ENCODE peak calls at places on chromosomes 5 and 9, in seven cellular contexts. Q, X, K, E, S, A and N are unnamed samples.

GRCh38 chr9:120386390-120387131 is 193.4 kb downstream of the CDK5RAP2 start:
- DNase-seq in X (no peak), Q (no peak), S (no peak), A (no peak), E (no peak), K (no peak), N (no peak)

GRCh38 chr5:147063971-147064370 is 170.9 kb upstream of the STK32A start:
- DNase-seq in A (no peak), K (no peak), S (no peak), E (no peak), Q (no peak), X (no peak), N (no peak)

GRCh38 chr9:68949271-68950000 is 64.5 kb downstream of the PRKACG start:
- DNase-seq in Q (no peak), A (no peak), X (no peak), K (no peak), S (no peak), E (no peak), N (no peak)

GRCh38 chr5:3912790-3913189 is 317.2 kb downstream of the IRX1 start:
- DNase-seq in X (no peak), Q (no peak), A (no peak), S (no peak), E (no peak), K (no peak), N (no peak)

GRCh38 chr9:11319477-11320060 is 706.8 kb upstream of the PTPRD start:
- DNase-seq in Q (peak), A (no peak), X (no peak), E (no peak), S (peak), K (no peak), N (peak)

GRCh38 chr5:148682283-148683026 is 28.1 kb upstream of the HTR4 start:
- DNase-seq in K (no peak), Q (no peak), E (no peak), A (no peak), X (no peak), S (peak), N (no peak)

GRCh38 chr9:91786132-91786896 is 163.7 kb downstream of the ROR2 start:
- DNase-seq in K (no peak), S (no peak), X (no peak), Q (no peak), E (no peak), A (no peak), N (no peak)

GRCh38 chr5:172616730-172617129 is 24.3 kb upstream of the NEURL1B start:
- DNase-seq in X (peak), A (peak), Q (peak), E (no peak), S (no peak), K (no peak), N (no peak)

GRCh38 chr5:177402271-177403043 is 2.0 kb upstream of the PFN3 start:
- DNase-seq in K (peak), A (peak), E (peak), S (peak), Q (peak), X (peak), N (peak)

GRCh38 chr5:14134771-14135170 is 8.4 kb upstream of the TRIO start:
- DNase-seq in A (no peak), X (no peak), K (no peak), S (no peak), Q (no peak), E (no peak), N (no peak)

GRCh38 chr5:132773601-132774355 is 3.3 kb downstream of the SEPTIN8 start:
- DNase-seq in Q (no peak), S (no peak), E (no peak), X (no peak), A (no peak), K (no peak), N (no peak)

GRCh38 chr5:76376141-76376900 is 26.8 kb upstream of the IQGAP2 start:
- DNase-seq in S (peak), Q (peak), X (peak), A (no peak), E (no peak), K (no peak), N (no peak)

GRCh38 chr5:180441577-180441976 is 52.6 kb upstream of the CNOT6 start:
- DNase-seq in A (peak), Q (no peak), E (no peak), S (peak), X (no peak), K (no peak), N (no peak)

GRCh38 chr9:69442486-69442885 is 117.5 kb downstream of the ENTREP1 start:
- DNase-seq in E (no peak), K (no peak), S (no peak), X (no peak), Q (no peak), A (no peak), N (no peak)

GRCh38 chr5:142826741-142827492 is 56.7 kb downstream of the ARHGAP26 start:
- DNase-seq in A (peak), E (no peak), K (no peak), Q (no peak), S (no peak), X (peak), N (no peak)

GRCh38 chr5:169563369-169563768 is 20.2 kb upstream of the SPDL1 start:
- DNase-seq in A (peak), Q (peak), S (no peak), K (no peak), E (no peak), X (no peak), N (no peak)

GRCh38 chr5:96657068-96657467 is 5.1 kb upstream of the CAST start:
- DNase-seq in K (no peak), S (no peak), A (peak), E (no peak), Q (peak), X (peak), N (no peak)

GRCh38 chr5:62182802-62183201 is 123.2 kb upstream of the KIF2A start:
- DNase-seq in A (no peak), S (no peak), X (no peak), K (no peak), Q (no peak), E (no peak), N (no peak)

GRCh38 chr5:150350524-150351344 is 6.8 kb upstream of the TCOF1 start:
- DNase-seq in Q (peak), K (peak), A (peak), X (peak), S (peak), E (peak), N (peak)

GRCh38 chr5:168070761-168071160 is 220.7 kb upstream of the WWC1 start:
- DNase-seq in Q (no peak), S (no peak), E (no peak), X (no peak), A (no peak), K (no peak), N (no peak)

GRCh38 chr5:168075387-168075786 is 216.1 kb upstream of the WWC1 start:
- DNase-seq in S (no peak), X (no peak), K (no peak), Q (no peak), E (no peak), A (no peak), N (no peak)

GRCh38 chr5:168073991-168074800 is 217.2 kb upstream of the WWC1 start:
- DNase-seq in K (no peak), Q (no peak), A (no peak), X (no peak), S (no peak), E (no peak), N (no peak)

GRCh38 chr5:168072665-168073064 is 218.8 kb upstream of the WWC1 start:
- DNase-seq in E (no peak), S (peak), K (no peak), X (no peak), A (no peak), Q (no peak), N (no peak)

DNA sequence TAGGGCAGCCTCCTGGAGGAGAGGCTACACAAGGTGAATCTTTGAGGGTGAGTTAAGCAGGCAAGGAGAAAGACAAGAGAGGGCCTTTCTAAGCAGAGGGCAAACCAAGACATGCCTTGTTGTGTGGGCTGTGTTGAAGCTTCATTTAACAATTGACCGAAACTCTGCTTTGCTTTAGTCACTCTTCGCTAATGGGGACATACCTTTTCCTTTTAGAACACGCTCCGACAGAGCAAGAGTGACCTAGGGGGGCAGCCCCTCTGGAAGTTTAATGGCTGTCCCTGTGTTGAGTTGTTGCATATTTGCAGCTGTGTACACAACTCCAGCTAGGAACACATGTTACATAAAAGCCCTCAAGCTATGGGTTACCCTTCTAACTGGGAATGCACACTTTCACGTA is 218.1 kb upstream of the WWC1 start:
- DNase-seq in Q (no peak), X (no peak), K (no peak), S (no peak), A (no peak), E (no peak), N (no peak)
- H3K4ac ChIP-seq in Q (no peak), X (no peak), K (no peak), S (no peak), A (no peak), E (no peak), N (no peak)

DNA sequence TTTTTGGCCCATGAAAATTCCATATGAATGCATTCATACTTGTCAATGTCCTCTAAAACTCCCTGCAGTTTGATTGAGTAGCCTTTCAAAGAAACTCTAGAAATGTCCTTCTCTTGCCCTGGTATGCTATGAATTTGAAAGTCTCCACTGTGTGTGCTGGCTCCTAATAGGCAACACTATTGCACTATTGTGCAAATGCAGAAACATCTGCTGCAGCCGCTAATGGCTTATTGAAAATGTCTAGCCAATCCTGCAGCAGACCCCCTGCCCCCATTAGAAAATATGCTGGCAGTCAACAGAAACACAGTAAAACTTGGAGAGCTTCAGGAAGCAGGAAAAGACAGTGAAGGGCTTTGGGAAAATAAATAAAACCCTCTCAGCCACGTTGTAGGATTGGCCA is 87.3 kb upstream of the GRAMD2B start:
- DNase-seq in A (no peak), E (no peak), Q (peak), S (no peak), K (no peak), X (peak), N (no peak)
- H3K4ac ChIP-seq in A (no peak), E (no peak), Q (no peak), S (no peak), K (no peak), X (no peak), N (no peak)

GRCh38 chr9:108640211-108640610 is 215.6 kb downstream of the ACTL7B start:
- DNase-seq in E (no peak), S (no peak), Q (no peak), A (no peak), X (no peak), K (no peak), N (no peak)
- H3K4ac ChIP-seq in E (no peak), S (no peak), Q (no peak), A (no peak), X (no peak), K (no peak), N (no peak)

GRCh38 chr9:104093647-104094533 is at the start of gene SMC2:
- DNase-seq in E (peak), A (peak), S (peak), X (peak), Q (peak), K (peak), N (peak)

GRCh38 chr9:104092192-104092591 is 1.9 kb upstream of the SMC2 start:
- DNase-seq in K (no peak), S (no peak), X (no peak), Q (no peak), E (no peak), A (no peak), N (no peak)

GRCh38 chr9:104091708-104092107 is 2.4 kb upstream of the SMC2 start:
- DNase-seq in E (no peak), A (no peak), Q (peak), S (peak), X (peak), K (no peak), N (no peak)

GRCh38 chr9:104094534-104095020 is 468 bp downstream of the SMC2 start:
- DNase-seq in S (no peak), Q (no peak), E (no peak), X (no peak), A (no peak), K (no peak), N (no peak)

GRCh38 chr9:104093162-104093561 is 947 bp upstream of the SMC2 start:
- DNase-seq in Q (no peak), X (peak), S (peak), E (no peak), A (no peak), K (no peak), N (no peak)
- H3K4ac ChIP-seq in Q (no peak), X (peak), S (no peak), E (no peak), A (no peak), K (no peak), N (no peak)